ENCODE peak calls at places on chromosomes 13 and 19, in seven cellular contexts. L is GM23248; O is NCI-H2029; C is activated CD4-positive, CD25-positive, alpha-beta regulatory T cell; Z is ELR; H is T-helper 2 cell; J is aorta. B is an unnamed sample.
A peak's percentile ranks its signal among the peaks of the same experiment; 100 is the strongest.

GRCh38 chr19:15439078-15439799 is 10.5 kb downstream of the WIZ start:
- DNase-seq in L (no peak), O (no peak), C (no peak), Z (no peak), H (no peak), J (no peak), B (no peak)

GRCh38 chr19:50510121-50510670 is 795 bp downstream of the JOSD2 start:
- DNase-seq in L (peak; percentile 49), O (no peak), C (no peak), Z (peak; percentile 28), H (no peak), J (peak; percentile 76), B (peak; percentile 16)

GRCh38 chr19:51600940-51601575 is 29.1 kb downstream of the SIGLEC5 start:
- DNase-seq in L (no peak), O (no peak), C (no peak), Z (no peak), H (no peak), J (no peak), B (no peak)

GRCh38 chr13:31864307-31864706 is 125.0 kb downstream of the RXFP2 start:
- DNase-seq in L (no peak), O (no peak), C (no peak), Z (no peak), H (no peak), J (no peak), B (no peak)

GRCh38 chr13:65472336-65472735 is 1757.8 kb downstream of the PCDH9 start:
- DNase-seq in L (no peak), O (no peak), C (no peak), Z (peak; percentile 7), H (no peak), J (no peak), B (peak; percentile 89)

GRCh38 chr19:35375505-35376307 is 4.8 kb downstream of the GPR42 start:
- DNase-seq in L (no peak), O (no peak), C (no peak), Z (no peak), H (no peak), J (no peak), B (no peak)

GRCh38 chr19:10295305-10295846 is 5.6 kb downstream of the ICAM5 start:
- DNase-seq in L (peak; percentile 46), O (no peak), C (no peak), Z (peak; percentile 27), H (peak; percentile 70), J (no peak), B (no peak)

GRCh38 chr19:19752760-19753403 is 20.0 kb upstream of the ZNF14 start:
- DNase-seq in L (no peak), O (no peak), C (no peak), Z (no peak), H (no peak), J (peak; percentile 42), B (no peak)

GRCh38 chr13:98921786-98922185 is 56.1 kb downstream of the DOCK9 start:
- DNase-seq in L (no peak), O (no peak), C (no peak), Z (no peak), H (no peak), J (no peak), B (no peak)

GRCh38 chr13:21227917-21228316 is 51.5 kb downstream of the MRPL57 start:
- DNase-seq in L (no peak), O (no peak), C (no peak), Z (no peak), H (no peak), J (no peak), B (no peak)

GRCh38 chr13:80012281-80012680 is 328.6 kb downstream of the SPRY2 start:
- DNase-seq in L (peak; percentile 47), O (no peak), C (no peak), Z (peak; percentile 42), H (no peak), J (no peak), B (peak; percentile 26)

GRCh38 chr19:54388001-54388802 is 23.5 kb upstream of the LAIR1 start:
- DNase-seq in L (peak; percentile 10), O (no peak), C (peak; percentile 10), Z (peak; percentile 4), H (peak; percentile 29), J (no peak), B (peak; percentile 10)